ENCODE peak calls at places on chromosome 22, in five cellular contexts. M is GM12878, E is NT2/D1, Q is HepG2, U is H1. T is an unnamed sample.

GRCh38 chr22:40310771-40311120 is 35.6 kb upstream of the ADSL start:
- DNase-seq in U (no peak), M (no peak), E (no peak), Q (no peak), T (no peak)

GRCh38 chr22:35448552-35448922 is 48.6 kb downstream of the MCM5 start:
- DNase-seq in E (no peak), Q (no peak), U (no peak), M (no peak), T (no peak)

GRCh38 chr22:35664955-35665577 is 16.8 kb downstream of the APOL6 start:
- DNase-seq in U (no peak), Q (no peak), M (no peak), E (no peak), T (no peak)

GRCh38 chr22:37187891-37188761 is at the start of gene C1QTNF6:
- DNase-seq in U (no peak), M (no peak), Q (no peak), E (peak), T (no peak)

GRCh38 chr22:37485006-37485713 is 1.0 kb downstream of the MFNG start:
- DNase-seq in U (no peak), Q (no peak), M (no peak), E (no peak), T (no peak)

GRCh38 chr22:26892401-26893033 is 235.1 kb downstream of the MIAT start:
- DNase-seq in E (no peak), U (no peak), M (no peak), Q (no peak), T (no peak)

GRCh38 chr22:38755911-38756532 is at the start of gene SUN2:
- DNase-seq in Q (peak), E (no peak), U (no peak), M (peak), T (peak)

GRCh38 chr22:35230839-35231584 is 26.3 kb upstream of the HMGXB4 start:
- DNase-seq in Q (peak), U (no peak), M (no peak), E (no peak), T (no peak)

GRCh38 chr22:40326905-40327735 is 19.2 kb upstream of the ADSL start:
- DNase-seq in Q (no peak), U (no peak), E (no peak), M (no peak), T (no peak)

GRCh38 chr22:36461665-36462474 is 19.6 kb downstream of the TXN2 start:
- DNase-seq in M (no peak), Q (peak), U (peak), E (peak), T (no peak)

GRCh38 chr22:47107431-47107830 is 345.0 kb downstream of the TBC1D22A start:
- DNase-seq in Q (no peak), E (no peak), U (no peak), M (no peak), T (no peak)

GRCh38 chr22:43886231-43886630 is 5.6 kb downstream of the PNPLA5 start:
- DNase-seq in M (no peak), U (no peak), Q (no peak), E (no peak), T (no peak)

GRCh38 chr22:43885786-43886185 is 6.0 kb downstream of the PNPLA5 start:
- DNase-seq in Q (no peak), U (no peak), E (no peak), M (no peak), T (no peak)

GRCh38 chr22:43883719-43884415 is 7.9 kb downstream of the PNPLA5 start:
- DNase-seq in E (no peak), M (no peak), U (no peak), Q (no peak), T (no peak)

GRCh38 chr22:43885319-43885671 is 6.5 kb downstream of the PNPLA5 start:
- DNase-seq in Q (no peak), U (no peak), E (no peak), M (no peak), T (no peak)

DNA sequence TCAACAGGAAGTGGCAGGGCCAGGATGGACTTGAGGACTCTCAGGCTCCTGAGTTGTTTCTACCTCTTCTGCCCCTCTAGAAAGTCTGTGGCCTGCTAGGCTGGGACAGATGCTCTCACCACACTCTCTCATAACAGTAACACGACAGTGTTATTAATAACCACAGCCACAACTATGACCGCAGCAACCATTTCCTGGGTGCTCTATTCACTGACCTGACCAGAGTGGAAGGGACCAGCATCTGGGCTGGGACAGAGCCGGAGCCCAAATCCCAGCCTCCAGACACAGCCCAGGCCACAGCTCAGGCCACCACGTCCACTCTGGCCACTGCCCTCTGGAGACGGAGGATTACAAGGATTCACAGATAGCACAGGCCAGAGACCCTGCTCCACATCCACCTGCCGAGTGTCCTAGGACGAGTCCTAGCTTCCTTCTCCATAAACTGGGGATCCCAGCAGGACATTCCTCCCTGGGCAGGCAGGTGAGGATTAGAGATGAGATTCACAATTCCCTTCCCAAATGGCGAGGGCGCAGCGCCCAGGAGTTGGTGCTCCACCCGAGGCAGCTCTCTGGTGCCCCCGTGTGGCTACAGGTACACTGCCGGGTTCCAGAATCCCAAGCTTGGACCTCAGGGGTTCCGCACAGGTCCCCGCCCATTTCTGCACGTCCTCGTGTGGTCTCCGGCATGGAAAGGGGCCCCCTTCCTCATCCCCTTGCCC is 7.1 kb downstream of the PNPLA5 start:
- DNase-seq in E (no peak), M (peak), U (no peak), Q (no peak), T (peak)
- TF ChIP-seq SUZ12 in E (no peak), M (no peak), U (no peak), Q (no peak), T (no peak)

DNA sequence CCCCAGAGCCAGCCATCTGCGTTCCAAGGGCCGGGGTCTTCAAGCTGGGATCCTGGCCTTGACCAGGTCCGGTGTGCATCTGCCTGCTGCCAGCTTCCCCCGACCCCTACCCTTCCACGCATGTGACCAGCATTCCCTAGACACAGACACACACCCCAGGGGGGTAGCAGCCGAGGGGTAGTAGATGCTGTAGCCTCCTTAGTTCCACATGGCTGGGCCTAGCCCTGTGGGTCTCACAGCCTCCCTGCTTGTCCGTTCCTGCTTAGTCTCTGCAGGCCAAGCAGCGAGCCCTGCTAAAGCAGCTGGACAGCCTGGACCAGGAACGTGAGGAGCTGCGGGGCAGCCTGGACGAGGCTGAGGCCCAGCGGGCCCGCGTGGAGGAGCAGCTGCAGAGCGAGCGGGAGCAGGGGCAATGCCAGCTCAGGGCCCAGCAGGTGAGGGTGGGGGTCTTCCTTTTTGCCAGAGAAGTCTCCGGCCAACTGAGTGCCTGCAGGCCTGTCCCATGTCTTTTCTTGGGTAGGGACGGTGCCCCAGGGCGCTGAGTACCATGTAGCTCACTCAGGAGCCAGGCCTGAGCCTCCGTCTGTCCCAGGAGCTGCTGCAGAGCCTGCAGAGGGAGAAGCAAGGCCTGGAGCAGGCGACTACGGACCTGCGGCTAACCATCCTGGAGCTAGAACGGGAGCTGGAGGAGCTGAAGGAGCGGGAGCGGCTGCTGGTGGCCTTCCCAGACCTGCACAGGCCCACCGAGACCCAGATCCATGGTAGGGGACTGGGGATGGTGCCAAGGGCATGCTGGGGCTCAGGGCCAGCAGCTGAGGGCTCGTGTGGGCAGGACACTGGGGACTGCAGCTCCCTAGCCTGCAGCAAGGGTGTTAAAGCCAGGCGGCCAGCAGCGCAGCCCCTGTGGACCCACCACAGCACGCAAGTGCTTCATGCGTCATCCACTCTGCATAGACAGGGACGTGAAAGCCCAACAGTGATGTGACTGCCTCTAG is 13.6 kb downstream of the RNF215 start:
- DNase-seq in M (no peak), U (no peak), Q (no peak), E (no peak), T (no peak)
- TF ChIP-seq SUZ12 in M (no peak), U (no peak), Q (no peak), E (no peak), T (no peak)

GRCh38 chr22:41425704-41426365 is 20.8 kb downstream of the TOB2 start:
- DNase-seq in M (no peak), Q (no peak), E (no peak), U (no peak), T (no peak)
- TF ChIP-seq SUZ12 in M (no peak), Q (no peak), E (no peak), U (no peak), T (no peak)

DNA sequence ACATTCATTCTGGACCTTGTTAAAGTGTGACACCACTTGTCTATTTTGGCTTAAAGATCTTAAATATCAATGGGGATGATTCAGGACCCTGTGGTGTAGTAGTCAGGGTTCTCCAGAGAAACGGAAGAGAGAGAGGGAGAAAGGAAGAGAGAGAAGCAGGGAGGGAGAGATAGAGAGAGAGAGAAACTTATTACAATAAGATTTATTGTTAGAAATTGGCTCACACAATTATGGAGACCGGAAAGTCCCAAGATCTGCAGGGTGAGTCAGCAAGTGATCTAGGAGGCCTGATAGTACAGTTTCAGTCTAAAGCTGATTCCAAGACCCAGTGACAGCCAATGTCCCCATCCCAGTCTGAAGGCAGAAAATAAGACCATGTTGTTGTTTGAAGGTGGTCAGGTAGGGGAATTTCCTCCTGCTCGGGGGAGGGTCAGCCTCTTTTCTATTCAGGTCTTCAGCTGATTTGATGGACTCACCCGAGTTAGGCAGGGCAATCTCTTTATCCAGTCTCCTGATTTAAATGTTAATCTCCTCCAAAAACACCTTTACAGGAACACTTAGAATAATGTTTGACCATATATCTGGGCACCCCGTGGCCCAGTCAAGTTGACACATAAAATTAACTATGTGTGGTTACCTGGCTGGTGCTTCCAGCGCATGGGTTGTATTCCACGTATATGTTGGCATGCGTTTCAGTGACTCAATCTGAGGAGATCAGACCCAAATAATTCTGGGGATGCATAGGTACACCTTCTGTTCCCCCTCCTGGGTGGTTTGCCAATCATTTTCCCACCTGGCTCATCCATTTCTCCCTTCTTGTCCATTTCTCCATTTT is 1350.5 kb downstream of the TBC1D22A start:
- DNase-seq in M (no peak), Q (no peak), E (no peak), U (no peak), T (no peak)
- TF ChIP-seq SUZ12 in M (no peak), Q (no peak), E (no peak), U (no peak), T (no peak)

GRCh38 chr22:22748297-22748743 is 103.9 kb downstream of the GGTLC2 start:
- DNase-seq in E (no peak), Q (peak), M (no peak), U (no peak), T (peak)
- TF ChIP-seq SUZ12 in E (no peak), Q (no peak), M (no peak), U (no peak), T (no peak)

GRCh38 chr22:41442240-41442792 is 4.3 kb downstream of the TOB2 start:
- DNase-seq in M (no peak), E (no peak), Q (no peak), U (no peak), T (no peak)

GRCh38 chr22:41446057-41446501 is 522 bp downstream of the TOB2 start:
- DNase-seq in U (no peak), Q (no peak), E (no peak), M (no peak), T (no peak)

GRCh38 chr22:41445171-41446056 is 1.2 kb downstream of the TOB2 start:
- DNase-seq in M (no peak), E (no peak), Q (no peak), U (no peak), T (no peak)

GRCh38 chr22:41446639-41447434 is at the start of gene TOB2:
- DNase-seq in M (peak), Q (peak), E (peak), U (peak), T (peak)

DNA sequence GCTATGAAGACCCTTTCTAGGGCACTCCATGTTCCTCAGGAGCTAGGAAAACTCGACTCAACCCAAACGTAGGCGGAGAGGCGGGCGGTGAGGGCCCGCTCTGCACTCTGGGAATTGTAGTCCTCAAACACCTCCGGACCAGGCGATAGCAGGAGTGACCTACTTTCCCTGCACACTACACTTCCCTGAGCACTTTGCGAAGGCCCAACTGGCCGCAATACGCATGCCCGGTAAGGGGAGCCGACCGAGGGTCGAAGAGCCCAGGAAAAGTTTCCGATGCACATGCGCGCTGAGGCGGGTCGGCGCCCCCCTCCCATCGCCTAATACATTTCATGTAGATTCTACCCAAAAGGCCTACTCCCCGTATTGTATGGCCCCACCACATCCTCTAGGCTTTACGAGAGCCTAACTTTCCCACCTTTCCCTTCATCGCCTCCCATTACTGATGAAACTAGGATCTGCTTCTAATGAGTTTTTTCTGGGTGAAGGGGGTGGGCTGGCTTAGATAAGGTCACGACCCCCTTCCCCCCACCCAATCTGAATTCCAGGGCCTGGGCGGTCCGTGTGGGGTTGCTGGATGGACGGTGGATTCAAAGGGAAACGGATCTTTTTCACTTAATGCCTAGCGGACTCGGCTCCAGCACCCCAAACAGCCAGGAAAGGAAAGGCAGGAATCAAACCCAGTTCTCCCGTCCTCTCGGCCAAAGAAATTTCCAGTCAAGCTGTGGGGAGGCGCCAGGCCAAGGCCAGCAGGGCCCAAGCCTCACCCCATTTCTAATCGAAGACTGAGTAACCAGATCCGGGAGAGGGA is 2.0 kb downstream of the TOB2 start:
- DNase-seq in E (peak), M (peak), U (peak), Q (peak), T (peak)
- TF ChIP-seq SUZ12 in E (no peak), M (no peak), U (no peak), Q (peak), T (no peak)

GRCh38 chr22:17349172-17349571 is 20.1 kb upstream of the CECR2 start:
- DNase-seq in U (no peak), E (no peak), M (no peak), Q (no peak), T (no peak)
- TF ChIP-seq SUZ12 in U (no peak), E (no peak), M (no peak), Q (no peak), T (no peak)

GRCh38 chr22:29330291-29330690 is 14.8 kb upstream of the RASL10A start:
- DNase-seq in U (no peak), Q (no peak), M (no peak), E (no peak), T (no peak)

GRCh38 chr22:29331658-29332300 is 16.3 kb upstream of the RASL10A start:
- DNase-seq in E (no peak), M (no peak), U (no peak), Q (no peak), T (no peak)

GRCh38 chr22:29330753-29331152 is 15.3 kb upstream of the RASL10A start:
- DNase-seq in U (no peak), E (no peak), M (no peak), Q (no peak), T (no peak)

GRCh38 chr22:29329581-29329980 is 14.1 kb upstream of the RASL10A start:
- DNase-seq in M (no peak), Q (no peak), E (no peak), U (no peak), T (no peak)

DNA sequence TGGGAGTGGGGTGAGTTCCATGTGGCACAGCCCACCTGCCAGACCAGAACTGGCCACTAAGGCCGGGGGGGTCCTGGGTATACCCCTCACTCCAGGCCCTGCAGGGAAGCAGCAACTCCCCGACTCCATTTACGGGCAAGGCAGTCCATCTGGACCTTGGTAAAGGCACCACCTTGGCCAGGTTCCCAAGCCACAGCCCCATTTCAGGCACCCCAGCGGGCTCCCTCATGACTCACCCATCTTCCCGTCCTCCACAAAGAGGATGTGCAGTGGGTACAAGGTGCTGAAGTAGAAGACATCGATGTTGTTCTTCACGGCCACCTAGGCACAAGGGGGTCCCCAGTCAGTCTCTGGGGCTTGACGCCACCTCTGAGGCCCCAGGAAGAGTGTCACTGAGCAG is 15.7 kb upstream of the RASL10A start:
- DNase-seq in U (no peak), E (no peak), Q (no peak), M (no peak), T (no peak)
- TF ChIP-seq SUZ12 in U (no peak), E (no peak), Q (no peak), M (no peak), T (no peak)

GRCh38 chr22:50293441-50294318 is 13.8 kb downstream of the PLXNB2 start:
- DNase-seq in M (no peak), Q (peak), U (no peak), E (peak), T (no peak)
- TF ChIP-seq SUZ12 in M (no peak), Q (no peak), U (no peak), E (no peak), T (no peak)

DNA sequence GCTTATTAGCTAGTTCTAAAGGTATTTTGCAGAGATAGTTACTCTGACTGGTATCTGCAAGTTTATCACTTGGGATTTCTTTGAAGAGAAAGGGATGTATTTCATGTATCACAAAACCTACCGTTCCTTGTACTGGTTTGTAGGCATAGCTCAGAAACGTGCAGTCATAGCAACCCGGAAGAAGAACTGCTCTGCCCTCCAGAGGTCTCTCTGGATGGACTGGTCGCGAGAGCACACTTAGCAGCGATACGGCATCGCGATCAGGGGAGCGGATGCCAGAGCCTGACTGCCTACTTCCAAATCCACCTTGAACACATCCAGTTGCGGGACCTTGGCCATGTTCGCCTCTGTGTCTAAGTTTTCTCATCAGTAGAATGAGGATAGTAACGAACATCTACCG is 143.3 kb downstream of the WNT7B start:
- DNase-seq in U (no peak), E (no peak), M (no peak), Q (no peak), T (no peak)
- TF ChIP-seq SUZ12 in U (no peak), E (no peak), M (no peak), Q (no peak), T (no peak)